ENCODE peak calls at places on chromosomes 12 and 14, in four cellular contexts. X is K562, R is HepG2, Y is GM12878. B is an unnamed sample.

GRCh38 chr12:59708059-59708458 is 112.2 kb downstream of the SLC16A7 start:
- DNase-seq in X (no peak), R (no peak), Y (no peak), B (no peak)

GRCh38 chr12:59372971-59373370 is 222.9 kb upstream of the SLC16A7 start:
- DNase-seq in X (no peak), R (no peak), Y (no peak), B (peak)

GRCh38 chr12:28086521-28086920 is 103.7 kb upstream of the CCDC91 start:
- DNase-seq in X (no peak), R (no peak), Y (no peak), B (no peak)

GRCh38 chr12:52210186-52210924 is 18.5 kb upstream of the KRT80 start:
- DNase-seq in X (no peak), R (no peak), Y (no peak), B (peak)

GRCh38 chr12:49776858-49777257 is 35.5 kb downstream of the TMBIM6 start:
- DNase-seq in X (no peak), R (no peak), Y (no peak), B (no peak)

GRCh38 chr12:80233926-80234325 is 134.6 kb downstream of the OTOGL start:
- DNase-seq in X (no peak), R (no peak), Y (no peak), B (no peak)

GRCh38 chr14:103143535-103143934 is 20.3 kb downstream of the TNFAIP2 start:
- DNase-seq in X (no peak), R (no peak), Y (no peak), B (no peak)

GRCh38 chr14:33668066-33668465 is 282.8 kb downstream of the EGLN3 start:
- DNase-seq in X (no peak), R (no peak), Y (no peak), B (no peak)

GRCh38 chr12:24797901-24798300 is 151.0 kb downstream of the BCAT1 start:
- DNase-seq in X (no peak), R (no peak), Y (no peak), B (no peak)

GRCh38 chr12:89225808-89226368 is 126.4 kb downstream of the DUSP6 start:
- DNase-seq in X (no peak), R (no peak), Y (no peak), B (peak)

GRCh38 chr12:113477842-113478215 is 6.2 kb upstream of the LHX5 start:
- DNase-seq in X (no peak), R (no peak), Y (no peak), B (no peak)

GRCh38 chr14:101408077-101408831 is 153.0 kb upstream of the DIO3 start:
- DNase-seq in X (no peak), R (no peak), Y (no peak), B (no peak)

GRCh38 chr12:113461666-113462065 is 10.0 kb downstream of the LHX5 start:
- DNase-seq in X (peak), R (peak), Y (no peak), B (peak)

GRCh38 chr12:10115890-10116289 is 14.1 kb downstream of the CLEC7A start:
- DNase-seq in X (no peak), R (no peak), Y (no peak), B (no peak)

GRCh38 chr12:12007001-12007712 is 63.6 kb upstream of the BCL2L14 start:
- DNase-seq in X (no peak), R (no peak), Y (peak), B (no peak)

GRCh38 chr12:52645982-52646381 is 6.0 kb downstream of the KRT2 start:
- DNase-seq in X (peak), R (no peak), Y (no peak), B (no peak)

GRCh38 chr12:95143784-95144205 is 70.4 kb upstream of the NR2C1 start:
- DNase-seq in X (no peak), R (no peak), Y (no peak), B (no peak)

GRCh38 chr12:14993537-14994266 is 20.9 kb downstream of the PDE6H start:
- DNase-seq in X (no peak), R (no peak), Y (no peak), B (peak)

GRCh38 chr14:91119556-91120311 is 5.9 kb downstream of the DGLUCY start:
- DNase-seq in X (peak), R (no peak), Y (no peak), B (peak)

GRCh38 chr12:107610030-107610859 is 75.4 kb upstream of the PWP1 start:
- DNase-seq in X (peak), R (peak), Y (no peak), B (peak)

GRCh38 chr14:24062216-24062980 is 9.0 kb upstream of the CPNE6 start:
- DNase-seq in X (no peak), R (no peak), Y (no peak), B (no peak)

GRCh38 chr14:94598816-94599655 is 13.2 kb upstream of the SERPINA3 start:
- DNase-seq in X (no peak), R (peak), Y (no peak), B (peak)

GRCh38 chr14:22095845-22096510 is 422.4 kb upstream of the OR4E1 start:
- DNase-seq in X (no peak), R (peak), Y (no peak), B (no peak)

DNA sequence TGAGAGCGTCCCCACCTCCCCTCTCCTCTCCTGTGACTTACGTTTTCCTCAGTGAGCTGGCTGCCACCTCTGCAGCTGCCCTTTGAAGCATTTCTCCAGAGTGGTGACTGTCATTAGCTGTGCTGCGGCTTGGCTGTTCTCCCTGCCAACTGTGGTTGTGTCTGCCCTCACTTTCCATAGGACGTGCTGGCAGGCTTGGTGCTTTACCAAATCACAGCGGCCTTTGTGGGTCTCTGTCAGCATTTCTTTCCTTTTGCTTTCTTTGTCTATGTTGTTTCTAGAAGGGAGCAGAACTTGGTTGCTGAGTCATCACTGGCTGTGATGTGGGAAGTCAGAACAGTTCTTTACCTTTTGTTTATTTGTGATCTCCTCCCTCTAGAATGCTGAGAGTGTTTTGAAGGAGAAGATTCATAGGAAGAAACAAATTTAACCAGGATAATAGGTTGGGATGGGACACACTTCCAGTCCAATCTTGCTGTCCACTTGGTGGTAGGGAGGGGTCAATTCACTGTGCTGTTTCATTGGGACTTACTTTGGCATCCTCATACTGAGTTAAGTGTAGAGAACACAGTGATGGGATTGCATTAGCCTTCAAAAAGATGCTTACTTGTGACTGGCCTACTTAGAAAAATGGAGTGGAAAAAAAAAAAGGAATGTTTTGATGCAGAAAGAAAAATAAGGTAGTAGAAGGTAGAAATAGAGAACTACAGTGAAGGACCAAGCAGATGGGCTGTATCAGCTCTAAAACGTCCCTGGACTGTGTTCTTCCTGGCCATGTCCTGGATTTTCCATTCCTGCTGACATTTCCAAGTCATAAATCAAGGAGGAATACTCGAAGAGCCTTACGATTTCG is 88.3 kb downstream of the TMX1 start:
- DNase-seq in X (no peak), R (no peak), Y (no peak), B (peak)
- H3K4me3 ChIP-seq in X (no peak), R (no peak), Y (no peak), B (no peak)

GRCh38 chr12:105347486-105347885 is 17.0 kb downstream of the C12orf75 start:
- DNase-seq in X (no peak), R (no peak), Y (no peak), B (no peak)
- TF ChIP-seq CHD2 in X (no peak), R (no peak), Y (no peak), B (no peak)

GRCh38 chr12:3821441-3821840 is 51.8 kb downstream of the PARP11 start:
- DNase-seq in X (no peak), R (no peak), Y (no peak), B (no peak)
- TF ChIP-seq CHD4 in X (no peak), R (no peak), Y (no peak), B (no peak)

GRCh38 chr12:108826807-108827721 is 30.3 kb downstream of the SSH1 start:
- DNase-seq in X (peak), R (no peak), Y (no peak), B (no peak)
- H3K4me3 ChIP-seq in X (no peak), R (no peak), Y (peak), B (no peak)

DNA sequence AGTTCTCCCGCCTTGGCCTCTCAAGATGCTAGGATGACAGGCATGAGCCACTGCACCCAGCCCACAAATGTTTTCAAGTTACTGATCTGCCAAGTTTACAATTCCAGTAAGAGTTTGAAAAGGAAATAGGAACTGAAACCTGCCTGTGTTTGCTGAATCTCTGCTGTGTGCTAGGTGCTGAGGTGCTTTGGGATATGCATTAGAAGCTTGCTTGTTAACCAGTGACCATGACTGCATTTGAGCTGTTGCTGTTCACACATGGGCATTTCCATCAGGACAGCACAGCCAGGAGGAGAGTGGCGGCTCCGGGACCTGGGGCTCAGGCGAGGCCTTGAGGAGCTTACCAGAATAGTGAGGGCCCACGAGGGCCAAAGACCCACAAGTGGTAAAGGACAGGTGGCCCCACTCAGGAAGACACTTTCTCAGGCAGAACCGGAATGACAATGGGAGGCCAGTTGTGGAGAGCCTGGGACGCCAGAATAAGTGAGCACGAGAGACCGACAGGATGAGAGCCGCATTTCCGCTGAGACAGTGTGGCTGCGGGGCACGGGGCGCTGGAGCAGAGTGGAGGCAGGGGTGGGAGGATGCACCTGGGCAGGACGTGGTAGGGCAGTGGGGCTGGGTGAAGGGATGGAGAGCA is 54.5 kb upstream of the MMP17 start:
- DNase-seq in X (no peak), R (no peak), Y (peak), B (no peak)
- TF ChIP-seq CHD2 in X (no peak), R (no peak), Y (no peak), B (no peak)